ENCODE peak calls at places on chromosome 10, in four cellular contexts. F, A, K and Y are unnamed samples.
A peak's percentile ranks its signal among the peaks of the same experiment; 100 is the strongest.

GRCh38 chr10:105188737-105189463 is 547.8 kb downstream of the SORCS3 start:
- DNase-seq in A (peak; percentile 1), F (no peak), K (no peak), Y (no peak)

GRCh38 chr10:34780818-34781380 is 34.2 kb downstream of the PARD3 start:
- DNase-seq in F (peak; percentile 63), K (no peak), A (no peak), Y (no peak)

GRCh38 chr10:77111611-77112550 is 525.7 kb downstream of the KCNMA1 start:
- DNase-seq in F (peak; percentile 87), A (peak; percentile 76), K (no peak), Y (no peak)

GRCh38 chr10:66656499-66656898 is 269.3 kb upstream of the LRRTM3 start:
- DNase-seq in K (no peak), A (no peak), F (no peak), Y (no peak)

GRCh38 chr10:90579602-90580242 is 278.1 kb downstream of the HTR7 start:
- DNase-seq in K (no peak), F (peak; percentile 52), A (peak; percentile 38), Y (no peak)

GRCh38 chr10:63767512-63767911 is 246.3 kb downstream of the REEP3 start:
- DNase-seq in A (peak; percentile 18), K (no peak), F (peak; percentile 29), Y (no peak)

GRCh38 chr10:110774069-110775021 is 97.4 kb upstream of the PDCD4 start:
- DNase-seq in K (no peak), A (peak; percentile 52), F (peak; percentile 70), Y (peak; percentile 37)

GRCh38 chr10:35426657-35427056 is 90.3 kb downstream of the CCNY start:
- DNase-seq in A (no peak), F (no peak), K (no peak), Y (no peak)

GRCh38 chr10:26216577-26216948 is at the start of gene GAD2:
- DNase-seq in F (no peak), K (no peak), A (no peak), Y (no peak)

GRCh38 chr10:19532411-19532810 is 283.8 kb upstream of the PLXDC2 start:
- DNase-seq in K (no peak), A (no peak), F (no peak), Y (no peak)

GRCh38 chr10:59088912-59089573 is 87.4 kb upstream of the PHYHIPL start:
- DNase-seq in K (no peak), F (no peak), A (no peak), Y (no peak)

GRCh38 chr10:98272245-98272644 is 4.3 kb upstream of the LOXL4 start:
- DNase-seq in K (no peak), F (no peak), A (no peak), Y (no peak)

GRCh38 chr10:71864861-71865473 is 13.9 kb upstream of the PSAP start:
- DNase-seq in A (peak; percentile 64), F (peak; percentile 83), K (no peak), Y (no peak)

GRCh38 chr10:86757110-86757790 is 831 bp downstream of the BMPR1A start:
- DNase-seq in K (peak; percentile 26), F (peak; percentile 65), A (peak; percentile 62), Y (peak; percentile 87)

GRCh38 chr10:30803901-30804322 is 174.4 kb upstream of the LYZL2 start:
- DNase-seq in A (no peak), K (no peak), F (peak; percentile 68), Y (peak; percentile 92)

GRCh38 chr10:11265486-11265885 is 247.8 kb downstream of the CELF2 start:
- DNase-seq in A (no peak), K (no peak), F (no peak), Y (no peak)

GRCh38 chr10:119619215-119619614 is 22.5 kb upstream of the TIAL1 start:
- DNase-seq in F (no peak), K (no peak), A (no peak), Y (no peak)

GRCh38 chr10:6669269-6669859 is 89.3 kb upstream of the PRKCQ start:
- DNase-seq in K (no peak), A (peak; percentile 72), F (peak; percentile 73), Y (no peak)

GRCh38 chr10:93461807-93462178 is 20.3 kb downstream of the MYOF start:
- DNase-seq in A (peak; percentile 68), K (peak; percentile 67), F (peak; percentile 51), Y (no peak)

GRCh38 chr10:49360271-49361177 is 35.4 kb downstream of the DRGX start:
- DNase-seq in F (no peak), A (no peak), K (peak; percentile 70), Y (peak; percentile 81)

GRCh38 chr10:31353574-31353973 is 34.6 kb downstream of the ZEB1 start:
- DNase-seq in K (no peak), A (peak; percentile 53), F (peak; percentile 76), Y (no peak)

GRCh38 chr10:62885656-62886461 is 69.7 kb upstream of the EGR2 start:
- DNase-seq in A (peak; percentile 51), F (peak; percentile 19), K (peak; percentile 32), Y (no peak)

GRCh38 chr10:96890172-96890513 is 58.0 kb downstream of the LCOR start:
- DNase-seq in A (no peak), F (no peak), K (no peak), Y (no peak)

GRCh38 chr10:86899670-86900276 is 57.6 kb downstream of the MMRN2 start:
- DNase-seq in A (peak; percentile 77), F (peak; percentile 71), K (peak; percentile 52), Y (peak; percentile 87)

GRCh38 chr10:80545258-80545881 is 7.7 kb downstream of the SH2D4B start:
- DNase-seq in K (no peak), F (no peak), A (no peak), Y (peak; percentile 45)
- TF ChIP-seq POLR2A in K (no peak), F (no peak), A (no peak), Y (no peak)

DNA sequence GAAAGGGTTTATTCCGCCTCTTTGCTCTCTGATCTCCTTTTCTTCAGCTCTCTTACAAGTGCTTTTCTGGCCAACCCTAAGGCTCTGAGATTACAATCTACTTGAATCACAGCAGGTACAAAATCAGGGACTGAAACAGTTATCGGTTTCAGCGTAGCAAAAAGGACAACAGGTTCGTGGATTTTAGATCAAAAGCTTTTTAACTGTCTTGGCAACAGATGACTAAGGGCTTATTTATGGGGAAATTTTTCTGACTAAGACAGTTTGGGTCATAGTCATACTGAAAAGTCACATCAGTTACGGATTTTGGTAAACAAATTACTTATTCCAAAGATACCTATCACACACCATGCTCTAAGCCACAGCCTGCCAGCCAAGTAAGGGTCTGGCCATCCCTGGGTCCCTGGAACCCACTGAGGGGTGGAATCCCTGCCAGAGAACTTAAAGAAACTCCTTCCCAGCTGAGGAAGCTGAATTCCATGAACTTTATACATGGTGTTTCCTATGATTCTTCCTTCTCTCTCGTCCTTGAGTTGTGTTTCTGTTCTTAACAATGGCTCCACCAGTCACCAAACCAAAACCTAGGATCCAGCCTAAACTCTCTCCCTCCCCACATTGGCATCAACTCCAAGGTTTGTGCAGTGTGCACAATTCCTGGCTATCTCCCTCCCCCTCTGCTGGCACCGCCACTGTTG is 169.3 kb downstream of the FAM107B start:
- DNase-seq in F (peak; percentile 78), A (peak; percentile 75), K (no peak), Y (no peak)
- H3K4me3 ChIP-seq in F (peak overlapping the region; percentile 67), A (peak overlapping the region; percentile 98), K (peak overlapping the region; percentile 62), Y (no peak overlapping the region)

GRCh38 chr10:33052915-33053810 is 95.1 kb upstream of the ITGB1 start:
- DNase-seq in A (no peak), K (no peak), F (peak; percentile 26), Y (no peak)
- TF ChIP-seq CTCF in A (no peak), K (no peak), F (no peak), Y (no peak)

DNA sequence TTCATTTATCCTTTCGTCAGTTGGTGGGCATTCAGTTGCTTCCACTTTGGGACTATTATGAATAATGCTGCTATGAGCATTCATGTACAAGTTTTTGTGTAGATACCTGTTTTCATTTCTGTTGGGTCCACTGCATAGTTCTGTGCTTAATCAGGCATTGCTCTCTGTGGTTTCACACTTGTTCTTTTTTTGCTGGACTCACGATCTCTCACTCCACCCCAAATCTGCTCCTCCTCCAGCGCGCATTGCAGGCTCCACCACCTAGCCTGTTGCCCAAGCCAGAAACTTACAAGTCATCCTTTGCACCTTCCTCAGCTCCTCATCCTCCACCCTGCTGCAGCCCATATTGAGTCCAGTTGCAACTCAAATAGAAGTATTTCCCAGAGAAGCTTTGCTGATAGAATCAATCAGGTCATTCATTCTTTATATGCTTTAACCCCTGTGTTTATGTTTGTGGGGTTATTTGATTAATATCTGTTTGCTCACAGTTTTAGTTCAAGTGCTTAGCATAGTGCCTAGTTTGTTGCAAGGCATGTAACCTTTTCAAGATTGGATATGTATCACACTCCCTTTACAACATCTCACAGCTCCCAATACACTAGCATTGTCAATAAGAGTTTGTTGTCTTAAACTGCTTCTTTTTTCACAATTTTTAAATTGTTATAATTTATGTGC is 16.6 kb upstream of the AFAP1L2 start:
- DNase-seq in A (no peak), K (no peak), F (no peak), Y (no peak)
- TF ChIP-seq POLR2A in A (no peak), K (no peak), F (no peak), Y (no peak)

DNA sequence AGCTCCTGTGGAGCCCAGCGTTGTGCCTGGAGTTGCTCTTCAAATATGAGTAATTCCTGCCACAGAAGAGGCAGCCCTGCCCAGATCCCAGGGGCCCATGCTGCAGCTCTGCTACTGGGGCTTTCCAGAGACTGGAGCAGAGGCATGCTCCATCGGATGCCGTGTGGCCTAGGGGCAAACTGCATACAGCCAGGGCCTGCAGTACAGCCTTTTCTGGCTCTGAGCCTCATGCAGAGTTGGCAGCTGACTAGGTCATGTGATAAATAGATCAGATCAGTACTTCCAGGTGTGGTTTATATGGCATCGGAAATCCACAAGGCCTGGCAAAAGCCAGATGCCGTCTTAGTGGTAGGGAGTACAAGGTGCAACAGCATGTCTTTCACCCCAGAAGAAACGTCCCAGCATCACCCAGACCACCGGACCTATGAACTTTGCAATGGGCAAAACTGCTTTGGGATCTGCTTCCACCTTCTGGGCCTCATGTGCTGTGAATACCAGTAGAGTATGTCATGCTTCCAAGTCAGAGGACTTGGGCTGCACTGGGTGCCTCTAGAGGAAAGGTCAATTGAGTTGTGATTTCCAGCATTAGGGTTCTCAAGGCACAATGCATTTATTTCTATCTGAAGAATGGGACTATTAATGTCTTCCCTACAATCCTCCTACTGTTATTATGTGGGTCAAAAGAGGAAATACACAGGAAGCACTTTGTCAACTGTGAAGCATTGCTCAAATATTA is 250.7 kb upstream of the ZNF32 start:
- DNase-seq in F (no peak), A (no peak), K (no peak), Y (peak; percentile 87)
- H3K4me3 ChIP-seq in F (no peak overlapping the region), A (no peak overlapping the region), K (no peak overlapping the region), Y (no peak overlapping the region)

DNA sequence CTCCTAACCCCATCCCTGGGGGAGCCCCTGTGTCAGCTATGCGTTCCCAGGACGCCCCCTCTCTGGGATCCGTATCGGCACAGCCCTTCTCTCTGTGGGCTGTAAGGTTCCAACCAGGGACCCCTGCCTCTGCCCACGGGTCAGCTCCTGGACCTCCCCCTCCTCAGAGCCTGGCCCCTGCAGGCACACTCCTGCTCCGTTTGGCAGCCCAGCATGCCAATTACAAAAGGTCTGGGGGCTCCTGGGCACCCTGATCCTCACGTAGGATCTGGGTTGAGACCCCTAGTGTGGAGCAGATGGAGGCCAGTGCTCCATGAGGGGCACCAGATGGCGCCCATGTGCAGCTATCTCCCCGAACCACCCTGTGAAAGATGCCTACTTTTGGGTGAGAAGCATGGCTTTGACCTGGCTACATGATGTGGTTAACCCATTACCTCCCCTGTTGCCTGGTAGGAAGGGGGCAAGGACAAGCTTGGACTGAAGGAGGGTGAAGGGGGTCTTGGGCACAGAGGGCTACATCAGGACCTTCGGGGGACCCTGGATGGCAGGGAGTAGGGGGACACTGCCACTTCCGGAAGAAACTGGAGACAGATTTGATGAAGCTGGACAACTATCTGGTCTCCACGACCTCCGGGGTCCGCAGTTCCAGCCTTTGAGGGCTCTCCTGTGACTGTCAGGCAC is 9.0 kb downstream of the TACR2 start:
- DNase-seq in A (peak; percentile 68), K (no peak), F (no peak), Y (no peak)
- TF ChIP-seq CTCF in A (peak; percentile 64), K (peak; percentile 12), F (peak; percentile 17), Y (no peak)